ENCODE peak calls at places on chromosomes 5 and 9, in seven cellular contexts. X, F, G, U, D, N and T are unnamed samples.

GRCh38 chr9:93155716-93156474 is 21.8 kb upstream of the NINJ1 start:
- DNase-seq in X (no peak), F (no peak), G (no peak), U (no peak), D (no peak), N (no peak), T (peak)

GRCh38 chr5:145925353-145925752 is 11.0 kb upstream of the SH3RF2 start:
- DNase-seq in X (no peak), F (no peak), G (no peak), U (no peak), D (no peak), N (no peak), T (no peak)

GRCh38 chr5:80191991-80192398 is 63.9 kb downstream of the SERINC5 start:
- DNase-seq in X (no peak), F (no peak), G (no peak), U (no peak), D (peak), N (no peak), T (peak)

GRCh38 chr5:158320934-158321333 is 462.0 kb upstream of the CLINT1 start:
- DNase-seq in X (no peak), F (no peak), G (no peak), U (no peak), D (no peak), N (no peak), T (no peak)

GRCh38 chr5:135569755-135570452 is 8.9 kb downstream of the CXCL14 start:
- DNase-seq in X (no peak), F (no peak), G (no peak), U (peak), D (no peak), N (no peak), T (no peak)

GRCh38 chr5:16464664-16465543 is 696 bp downstream of the ZNF622 start:
- DNase-seq in X (no peak), F (peak), G (no peak), U (no peak), D (peak), N (no peak), T (no peak)

GRCh38 chr5:53782620-53783019 is 222.2 kb downstream of the NDUFS4 start:
- DNase-seq in X (no peak), F (no peak), G (no peak), U (no peak), D (no peak), N (no peak), T (no peak)

GRCh38 chr9:128902351-128903078 is 18.3 kb upstream of the PHYHD1 start:
- DNase-seq in X (peak), F (no peak), G (no peak), U (no peak), D (peak), N (no peak), T (no peak)

GRCh38 chr5:29122306-29122705 is 2071.2 kb upstream of the CDH6 start:
- DNase-seq in X (no peak), F (no peak), G (no peak), U (no peak), D (no peak), N (no peak), T (no peak)

GRCh38 chr5:54249210-54250028 is 61.0 kb downstream of the ARL15 start:
- DNase-seq in X (peak), F (no peak), G (no peak), U (peak), D (no peak), N (no peak), T (peak)

GRCh38 chr5:135729582-135729879 is 104.9 kb upstream of the SLC25A48 start:
- DNase-seq in X (no peak), F (no peak), G (no peak), U (no peak), D (no peak), N (no peak), T (no peak)

GRCh38 chr9:8395022-8395421 is 595.4 kb upstream of the DMAC1 start:
- DNase-seq in X (no peak), F (no peak), G (no peak), U (no peak), D (no peak), N (no peak), T (no peak)

GRCh38 chr9:131397100-131397790 is 3.4 kb downstream of the PRRC2B start:
- DNase-seq in X (no peak), F (no peak), G (no peak), U (no peak), D (no peak), N (no peak), T (no peak)

GRCh38 chr5:61306531-61307195 is 25.4 kb upstream of the ZSWIM6 start:
- DNase-seq in X (no peak), F (no peak), G (no peak), U (no peak), D (no peak), N (no peak), T (no peak)

GRCh38 chr5:173802670-173803165 is 85.4 kb upstream of the CPEB4 start:
- DNase-seq in X (no peak), F (peak), G (no peak), U (no peak), D (no peak), N (no peak), T (no peak)

GRCh38 chr9:129888085-129888808 is 53.0 kb downstream of the USP20 start:
- DNase-seq in X (peak), F (peak), G (no peak), U (no peak), D (peak), N (peak), T (no peak)

GRCh38 chr9:88280816-88281382 is 107.3 kb upstream of the SPIN1 start:
- DNase-seq in X (no peak), F (peak), G (no peak), U (peak), D (no peak), N (no peak), T (peak)

GRCh38 chr5:178462846-178463245 is 127.3 kb downstream of the COL23A1 start:
- DNase-seq in X (no peak), F (no peak), G (no peak), U (no peak), D (no peak), N (no peak), T (no peak)

GRCh38 chr5:96252596-96252995 is 180.5 kb downstream of the PCSK1 start:
- DNase-seq in X (no peak), F (no peak), G (no peak), U (no peak), D (no peak), N (no peak), T (no peak)